ENCODE peak calls at places on chromosomes 3 and 15, in four cellular contexts. G, J, E and Y are unnamed samples.

GRCh38 chr3:129161860-129162271 is 1.0 kb upstream of the ISY1 start:
- DNase-seq in E (peak), G (peak), J (no peak), Y (no peak)

GRCh38 chr15:77537006-77537405 is 95.7 kb downstream of the LINGO1 start:
- DNase-seq in E (no peak), G (no peak), J (no peak), Y (no peak)

GRCh38 chr3:127955680-127956079 is 40.6 kb downstream of the KBTBD12 start:
- DNase-seq in G (no peak), J (no peak), E (no peak), Y (no peak)

GRCh38 chr3:28980631-28981030 is 300.2 kb upstream of the RBMS3 start:
- DNase-seq in G (no peak), J (no peak), E (no peak), Y (no peak)

GRCh38 chr15:79169531-79170123 is 79.0 kb upstream of the RASGRF1 start:
- DNase-seq in E (no peak), G (no peak), J (no peak), Y (no peak)

GRCh38 chr3:125684199-125684598 is 88.9 kb upstream of the OSBPL11 start:
- DNase-seq in G (no peak), J (no peak), E (no peak), Y (peak)

GRCh38 chr3:172087198-172087597 is 47.8 kb downstream of the FNDC3B start:
- DNase-seq in E (no peak), J (no peak), G (no peak), Y (peak)

GRCh38 chr3:184299488-184300376 is 691 bp downstream of the PSMD2 start:
- DNase-seq in G (no peak), J (no peak), E (peak), Y (peak)

GRCh38 chr15:31487811-31488436 is 161.3 kb downstream of the KLF13 start:
- DNase-seq in E (no peak), J (no peak), G (no peak), Y (peak)

GRCh38 chr3:197547618-197548017 is 8.2 kb downstream of the BDH1 start:
- DNase-seq in E (no peak), J (no peak), G (no peak), Y (no peak)

GRCh38 chr15:39461536-39462140 is 119.2 kb upstream of the THBS1 start:
- DNase-seq in J (no peak), G (no peak), E (no peak), Y (peak)

GRCh38 chr3:40617084-40617483 is 92.3 kb downstream of the ZNF621 start:
- DNase-seq in J (no peak), G (no peak), E (no peak), Y (no peak)

GRCh38 chr3:10194328-10195071 is 29.8 kb downstream of the IRAK2 start:
- DNase-seq in G (peak), E (no peak), J (peak), Y (no peak)

GRCh38 chr3:151890721-151891141 is 17.3 kb downstream of the SUCNR1 start:
- DNase-seq in G (no peak), E (no peak), J (no peak), Y (no peak)

GRCh38 chr3:32451049-32451659 is 51.5 kb downstream of the CMTM6 start:
- DNase-seq in J (no peak), G (no peak), E (no peak), Y (no peak)

GRCh38 chr3:185216587-185216918 is 37.3 kb downstream of the EHHADH start:
- DNase-seq in E (no peak), G (no peak), J (no peak), Y (no peak)

GRCh38 chr15:41504751-41505492 is 8.7 kb downstream of the LTK start:
- DNase-seq in E (no peak), J (no peak), G (no peak), Y (no peak)

GRCh38 chr15:60070838-60071493 is 66.9 kb downstream of the FOXB1 start:
- DNase-seq in J (no peak), E (peak), G (no peak), Y (peak)

GRCh38 chr3:116226245-116226644 is 219.0 kb downstream of the LSAMP start:
- DNase-seq in E (no peak), G (no peak), J (no peak), Y (no peak)

GRCh38 chr3:186077466-186077865 is 31.4 kb downstream of the ETV5 start:
- DNase-seq in G (no peak), E (no peak), J (no peak), Y (no peak)

GRCh38 chr3:138047596-138048195 is 37.7 kb downstream of the CLDN18 start:
- DNase-seq in J (no peak), E (no peak), G (no peak), Y (no peak)